ENCODE peak calls at places on chromosomes 11 and 22, in nine cellular contexts. One of them, this sample, is unnamed.

GRCh38 chr11:76623884-76624419 is 46.6 kb downstream of the LRRC32 start:
- DNase-seq in astrocyte of the spinal cord: no peak
- DNase-seq in HFFc6: no peak
- DNase-seq in naive thymus-derived CD8-positive, alpha-beta T cell: no peak
- DNase-seq in cardiac fibroblast: no peak
- DNase-seq in sigmoid colon: no peak
- DNase-seq in germinal center: no peak
- DNase-seq in brain microvascular endothelial cell: no peak
- DNase-seq in AG10803: no peak
- DNase-seq in this sample: no peak

GRCh38 chr22:47307812-47308211 is 545.4 kb downstream of the TBC1D22A start:
- DNase-seq in AG10803: peak
- DNase-seq in sigmoid colon: no peak
- DNase-seq in brain microvascular endothelial cell: no peak
- DNase-seq in astrocyte of the spinal cord: no peak
- DNase-seq in HFFc6: no peak
- DNase-seq in germinal center: no peak
- DNase-seq in naive thymus-derived CD8-positive, alpha-beta T cell: no peak
- DNase-seq in cardiac fibroblast: no peak
- DNase-seq in this sample: no peak

GRCh38 chr11:206516-207212 is 535 bp downstream of the BET1L start:
- DNase-seq in sigmoid colon: peak
- DNase-seq in cardiac fibroblast: peak
- DNase-seq in AG10803: peak
- DNase-seq in HFFc6: no peak
- DNase-seq in brain microvascular endothelial cell: no peak
- DNase-seq in astrocyte of the spinal cord: no peak
- DNase-seq in naive thymus-derived CD8-positive, alpha-beta T cell: no peak
- DNase-seq in germinal center: peak
- DNase-seq in this sample: no peak

GRCh38 chr11:44785856-44786606 is 59.3 kb downstream of the TSPAN18 start:
- DNase-seq in naive thymus-derived CD8-positive, alpha-beta T cell: no peak
- DNase-seq in cardiac fibroblast: no peak
- DNase-seq in sigmoid colon: peak
- DNase-seq in HFFc6: no peak
- DNase-seq in germinal center: peak
- DNase-seq in AG10803: no peak
- DNase-seq in astrocyte of the spinal cord: no peak
- DNase-seq in brain microvascular endothelial cell: no peak
- DNase-seq in this sample: no peak

GRCh38 chr11:116610190-116610589 is 162.6 kb downstream of the BUD13 start:
- DNase-seq in AG10803: no peak
- DNase-seq in sigmoid colon: no peak
- DNase-seq in HFFc6: no peak
- DNase-seq in astrocyte of the spinal cord: no peak
- DNase-seq in cardiac fibroblast: no peak
- DNase-seq in germinal center: no peak
- DNase-seq in brain microvascular endothelial cell: no peak
- DNase-seq in naive thymus-derived CD8-positive, alpha-beta T cell: no peak
- DNase-seq in this sample: no peak

GRCh38 chr11:11995601-11996000 is 12.8 kb downstream of the DKK3 start:
- DNase-seq in germinal center: no peak
- DNase-seq in astrocyte of the spinal cord: no peak
- DNase-seq in naive thymus-derived CD8-positive, alpha-beta T cell: no peak
- DNase-seq in HFFc6: no peak
- DNase-seq in AG10803: no peak
- DNase-seq in cardiac fibroblast: no peak
- DNase-seq in brain microvascular endothelial cell: no peak
- DNase-seq in sigmoid colon: no peak
- DNase-seq in this sample: no peak

GRCh38 chr11:74696932-74697687 is 34.1 kb downstream of the CHRDL2 start:
- DNase-seq in brain microvascular endothelial cell: peak
- DNase-seq in sigmoid colon: peak
- DNase-seq in astrocyte of the spinal cord: peak
- DNase-seq in cardiac fibroblast: peak
- DNase-seq in AG10803: peak
- DNase-seq in naive thymus-derived CD8-positive, alpha-beta T cell: no peak
- DNase-seq in germinal center: no peak
- DNase-seq in HFFc6: peak
- DNase-seq in this sample: no peak

GRCh38 chr11:616320-617220 is 820 bp upstream of the IRF7 start:
- DNase-seq in germinal center: no peak
- DNase-seq in astrocyte of the spinal cord: no peak
- DNase-seq in sigmoid colon: peak
- DNase-seq in AG10803: no peak
- DNase-seq in brain microvascular endothelial cell: no peak
- DNase-seq in naive thymus-derived CD8-positive, alpha-beta T cell: no peak
- DNase-seq in cardiac fibroblast: no peak
- DNase-seq in HFFc6: no peak
- DNase-seq in this sample: no peak

GRCh38 chr11:108870373-108871020 is 205.6 kb downstream of the DDX10 start:
- DNase-seq in HFFc6: peak
- DNase-seq in naive thymus-derived CD8-positive, alpha-beta T cell: no peak
- DNase-seq in sigmoid colon: no peak
- DNase-seq in brain microvascular endothelial cell: peak
- DNase-seq in astrocyte of the spinal cord: peak
- DNase-seq in AG10803: peak
- DNase-seq in germinal center: no peak
- DNase-seq in cardiac fibroblast: peak
- DNase-seq in this sample: no peak

GRCh38 chr22:29693151-29693550 is 26.7 kb upstream of the CABP7 start:
- DNase-seq in naive thymus-derived CD8-positive, alpha-beta T cell: no peak
- DNase-seq in cardiac fibroblast: no peak
- DNase-seq in sigmoid colon: no peak
- DNase-seq in brain microvascular endothelial cell: no peak
- DNase-seq in AG10803: no peak
- DNase-seq in germinal center: no peak
- DNase-seq in astrocyte of the spinal cord: no peak
- DNase-seq in HFFc6: no peak
- DNase-seq in this sample: no peak

GRCh38 chr22:36379593-36380361 is 8.0 kb downstream of the MYH9 start:
- DNase-seq in naive thymus-derived CD8-positive, alpha-beta T cell: peak
- DNase-seq in germinal center: no peak
- DNase-seq in HFFc6: no peak
- DNase-seq in AG10803: no peak
- DNase-seq in astrocyte of the spinal cord: peak
- DNase-seq in cardiac fibroblast: peak
- DNase-seq in brain microvascular endothelial cell: no peak
- DNase-seq in sigmoid colon: no peak
- DNase-seq in this sample: no peak

GRCh38 chr11:94932503-94932902 is 40.9 kb downstream of the CWC15 start:
- DNase-seq in brain microvascular endothelial cell: no peak
- DNase-seq in AG10803: peak
- DNase-seq in astrocyte of the spinal cord: no peak
- DNase-seq in cardiac fibroblast: no peak
- DNase-seq in naive thymus-derived CD8-positive, alpha-beta T cell: no peak
- DNase-seq in sigmoid colon: no peak
- DNase-seq in HFFc6: no peak
- DNase-seq in germinal center: no peak
- DNase-seq in this sample: no peak

GRCh38 chr22:41827671-41828070 is 5.2 kb upstream of the SREBF2 start:
- DNase-seq in sigmoid colon: no peak
- DNase-seq in cardiac fibroblast: no peak
- DNase-seq in HFFc6: no peak
- DNase-seq in germinal center: no peak
- DNase-seq in AG10803: no peak
- DNase-seq in naive thymus-derived CD8-positive, alpha-beta T cell: no peak
- DNase-seq in astrocyte of the spinal cord: no peak
- DNase-seq in brain microvascular endothelial cell: no peak
- DNase-seq in this sample: no peak

GRCh38 chr22:20145832-20146223 is 5.0 kb downstream of the CCDC188 start:
- DNase-seq in sigmoid colon: no peak
- DNase-seq in astrocyte of the spinal cord: no peak
- DNase-seq in brain microvascular endothelial cell: no peak
- DNase-seq in naive thymus-derived CD8-positive, alpha-beta T cell: no peak
- DNase-seq in cardiac fibroblast: no peak
- DNase-seq in AG10803: no peak
- DNase-seq in germinal center: no peak
- DNase-seq in HFFc6: no peak
- DNase-seq in this sample: no peak

GRCh38 chr11:63535734-63536133 is 874 bp upstream of the PLAAT4 start:
- DNase-seq in naive thymus-derived CD8-positive, alpha-beta T cell: no peak
- DNase-seq in AG10803: no peak
- DNase-seq in HFFc6: no peak
- DNase-seq in cardiac fibroblast: peak
- DNase-seq in germinal center: no peak
- DNase-seq in brain microvascular endothelial cell: no peak
- DNase-seq in astrocyte of the spinal cord: no peak
- DNase-seq in sigmoid colon: no peak
- DNase-seq in this sample: no peak

GRCh38 chr22:35835998-35836691 is 118.5 kb downstream of the APOL5 start:
- DNase-seq in AG10803: peak
- DNase-seq in cardiac fibroblast: peak
- DNase-seq in HFFc6: peak
- DNase-seq in astrocyte of the spinal cord: peak
- DNase-seq in germinal center: no peak
- DNase-seq in brain microvascular endothelial cell: peak
- DNase-seq in sigmoid colon: peak
- DNase-seq in naive thymus-derived CD8-positive, alpha-beta T cell: no peak
- DNase-seq in this sample: no peak

GRCh38 chr22:25564979-25565677 is 653 bp downstream of the GRK3 start:
- DNase-seq in astrocyte of the spinal cord: no peak
- DNase-seq in HFFc6: no peak
- DNase-seq in brain microvascular endothelial cell: no peak
- DNase-seq in naive thymus-derived CD8-positive, alpha-beta T cell: no peak
- DNase-seq in AG10803: no peak
- DNase-seq in sigmoid colon: peak
- DNase-seq in cardiac fibroblast: peak
- DNase-seq in germinal center: peak
- DNase-seq in this sample: no peak

GRCh38 chr11:23124996-23125395 is 264.7 kb upstream of the CCDC179 start:
- DNase-seq in naive thymus-derived CD8-positive, alpha-beta T cell: no peak
- DNase-seq in sigmoid colon: no peak
- DNase-seq in HFFc6: no peak
- DNase-seq in cardiac fibroblast: peak
- DNase-seq in astrocyte of the spinal cord: no peak
- DNase-seq in germinal center: no peak
- DNase-seq in brain microvascular endothelial cell: no peak
- DNase-seq in AG10803: no peak
- DNase-seq in this sample: no peak

GRCh38 chr11:22555901-22556300 is 69.7 kb downstream of the FANCF start:
- DNase-seq in naive thymus-derived CD8-positive, alpha-beta T cell: no peak
- DNase-seq in sigmoid colon: no peak
- DNase-seq in AG10803: peak
- DNase-seq in cardiac fibroblast: no peak
- DNase-seq in HFFc6: no peak
- DNase-seq in brain microvascular endothelial cell: no peak
- DNase-seq in astrocyte of the spinal cord: no peak
- DNase-seq in germinal center: no peak
- DNase-seq in this sample: no peak

GRCh38 chr11:6545917-6546605 is 49.0 kb downstream of the DNHD1 start:
- DNase-seq in brain microvascular endothelial cell: no peak
- DNase-seq in naive thymus-derived CD8-positive, alpha-beta T cell: no peak
- DNase-seq in astrocyte of the spinal cord: no peak
- DNase-seq in HFFc6: no peak
- DNase-seq in AG10803: no peak
- DNase-seq in germinal center: no peak
- DNase-seq in sigmoid colon: no peak
- DNase-seq in cardiac fibroblast: no peak
- DNase-seq in this sample: no peak

GRCh38 chr11:75400110-75400865 is 970 bp downstream of the RPS3 start:
- DNase-seq in sigmoid colon: no peak
- DNase-seq in germinal center: peak
- DNase-seq in cardiac fibroblast: peak
- DNase-seq in naive thymus-derived CD8-positive, alpha-beta T cell: no peak
- DNase-seq in brain microvascular endothelial cell: no peak
- DNase-seq in AG10803: peak
- DNase-seq in HFFc6: no peak
- DNase-seq in astrocyte of the spinal cord: no peak
- DNase-seq in this sample: no peak

GRCh38 chr22:34395370-34395769 is 475.1 kb upstream of the LARGE1 start:
- DNase-seq in sigmoid colon: no peak
- DNase-seq in cardiac fibroblast: no peak
- DNase-seq in astrocyte of the spinal cord: no peak
- DNase-seq in HFFc6: no peak
- DNase-seq in brain microvascular endothelial cell: no peak
- DNase-seq in naive thymus-derived CD8-positive, alpha-beta T cell: no peak
- DNase-seq in AG10803: no peak
- DNase-seq in germinal center: no peak
- DNase-seq in this sample: no peak

GRCh38 chr11:60844045-60844869 is 2.3 kb downstream of the CCDC86 start:
- DNase-seq in cardiac fibroblast: peak
- DNase-seq in naive thymus-derived CD8-positive, alpha-beta T cell: no peak
- DNase-seq in AG10803: peak
- DNase-seq in sigmoid colon: no peak
- DNase-seq in germinal center: no peak
- DNase-seq in brain microvascular endothelial cell: no peak
- DNase-seq in astrocyte of the spinal cord: peak
- DNase-seq in HFFc6: no peak
- DNase-seq in this sample: no peak

GRCh38 chr11:65016705-65017104 is 2.7 kb downstream of the ARL2 start:
- DNase-seq in brain microvascular endothelial cell: no peak
- DNase-seq in cardiac fibroblast: no peak
- DNase-seq in HFFc6: no peak
- DNase-seq in germinal center: no peak
- DNase-seq in naive thymus-derived CD8-positive, alpha-beta T cell: no peak
- DNase-seq in AG10803: no peak
- DNase-seq in astrocyte of the spinal cord: no peak
- DNase-seq in sigmoid colon: no peak
- DNase-seq in this sample: no peak

GRCh38 chr22:44584256-44584902 is 86.3 kb upstream of the RTL6 start:
- DNase-seq in sigmoid colon: peak
- DNase-seq in cardiac fibroblast: no peak
- DNase-seq in naive thymus-derived CD8-positive, alpha-beta T cell: no peak
- DNase-seq in brain microvascular endothelial cell: no peak
- DNase-seq in HFFc6: no peak
- DNase-seq in germinal center: no peak
- DNase-seq in AG10803: no peak
- DNase-seq in astrocyte of the spinal cord: no peak
- DNase-seq in this sample: no peak

GRCh38 chr11:66491315-66491935 is 11.2 kb downstream of the DPP3 start:
- DNase-seq in astrocyte of the spinal cord: no peak
- DNase-seq in naive thymus-derived CD8-positive, alpha-beta T cell: no peak
- DNase-seq in brain microvascular endothelial cell: no peak
- DNase-seq in sigmoid colon: no peak
- DNase-seq in AG10803: no peak
- DNase-seq in HFFc6: no peak
- DNase-seq in cardiac fibroblast: no peak
- DNase-seq in germinal center: no peak
- DNase-seq in this sample: no peak

GRCh38 chr11:2700415-2701211 is 819 bp upstream of the KCNQ1OT1 start:
- DNase-seq in sigmoid colon: peak
- DNase-seq in naive thymus-derived CD8-positive, alpha-beta T cell: no peak
- DNase-seq in brain microvascular endothelial cell: no peak
- DNase-seq in AG10803: peak
- DNase-seq in astrocyte of the spinal cord: no peak
- DNase-seq in HFFc6: no peak
- DNase-seq in germinal center: peak
- DNase-seq in cardiac fibroblast: peak
- DNase-seq in this sample: no peak

GRCh38 chr22:22955866-22956535 is 68.4 kb downstream of the IGLL5 start:
- DNase-seq in naive thymus-derived CD8-positive, alpha-beta T cell: peak
- DNase-seq in brain microvascular endothelial cell: peak
- DNase-seq in cardiac fibroblast: peak
- DNase-seq in AG10803: peak
- DNase-seq in astrocyte of the spinal cord: peak
- DNase-seq in germinal center: peak
- DNase-seq in sigmoid colon: peak
- DNase-seq in HFFc6: peak
- DNase-seq in this sample: peak

GRCh38 chr11:47383106-47383505 is 4.8 kb upstream of the SPI1 start:
- DNase-seq in AG10803: no peak
- DNase-seq in germinal center: no peak
- DNase-seq in naive thymus-derived CD8-positive, alpha-beta T cell: no peak
- DNase-seq in brain microvascular endothelial cell: no peak
- DNase-seq in sigmoid colon: no peak
- DNase-seq in cardiac fibroblast: no peak
- DNase-seq in astrocyte of the spinal cord: no peak
- DNase-seq in HFFc6: no peak
- DNase-seq in this sample: no peak

GRCh38 chr22:17787159-17788022 is 13.1 kb upstream of the BID start:
- DNase-seq in brain microvascular endothelial cell: no peak
- DNase-seq in sigmoid colon: no peak
- DNase-seq in naive thymus-derived CD8-positive, alpha-beta T cell: no peak
- DNase-seq in astrocyte of the spinal cord: peak
- DNase-seq in AG10803: no peak
- DNase-seq in cardiac fibroblast: peak
- DNase-seq in germinal center: no peak
- DNase-seq in HFFc6: no peak
- DNase-seq in this sample: peak